ENCODE peak calls at places on chromosomes 7 and 10, in five cellular contexts. One of them, this sample, is unnamed.

GRCh38 chr7:22559829-22560489 is 60.0 kb upstream of the STEAP1B start:
- DNase-seq in mesenchymal stem cell: peak; percentile 86
- DNase-seq in mesendoderm: peak; percentile 93
- DNase-seq in neuronal stem cell: peak; percentile 47
- DNase-seq in IMR-90: peak; percentile 86
- DNase-seq in this sample: peak; percentile 82

GRCh38 chr10:18523025-18523424 is 128.4 kb downstream of the NSUN6 start:
- DNase-seq in mesenchymal stem cell: peak; percentile 1
- DNase-seq in mesendoderm: no peak
- DNase-seq in neuronal stem cell: no peak
- DNase-seq in IMR-90: peak; percentile 22
- DNase-seq in this sample: no peak

GRCh38 chr7:77335581-77335980 is 80.6 kb downstream of the GSAP start:
- DNase-seq in mesenchymal stem cell: no peak
- DNase-seq in mesendoderm: no peak
- DNase-seq in neuronal stem cell: no peak
- DNase-seq in IMR-90: no peak
- DNase-seq in this sample: no peak

GRCh38 chr7:56097700-56098099 is 4.9 kb upstream of the PHKG1 start:
- DNase-seq in mesenchymal stem cell: peak; percentile 30
- DNase-seq in mesendoderm: no peak
- DNase-seq in neuronal stem cell: no peak
- DNase-seq in IMR-90: peak; percentile 89
- DNase-seq in this sample: no peak

GRCh38 chr7:1045038-1045726 is 836 bp downstream of the GPR146 start:
- DNase-seq in mesenchymal stem cell: no peak
- DNase-seq in mesendoderm: no peak
- DNase-seq in neuronal stem cell: no peak
- DNase-seq in IMR-90: no peak
- DNase-seq in this sample: no peak

GRCh38 chr7:143008007-143008901 is 18.7 kb downstream of the OR9A2 start:
- DNase-seq in mesenchymal stem cell: peak; percentile 50
- DNase-seq in mesendoderm: peak; percentile 80
- DNase-seq in neuronal stem cell: peak; percentile 79
- DNase-seq in IMR-90: peak; percentile 41
- DNase-seq in this sample: peak; percentile 86

GRCh38 chr10:44963772-44964633 is 4.4 kb downstream of the RASSF4 start:
- DNase-seq in mesenchymal stem cell: peak; percentile 76
- DNase-seq in mesendoderm: no peak
- DNase-seq in neuronal stem cell: peak; percentile 72
- DNase-seq in IMR-90: no peak
- DNase-seq in this sample: peak; percentile 48

GRCh38 chr10:94780844-94781243 is 18.4 kb downstream of the CYP2C19 start:
- DNase-seq in mesenchymal stem cell: no peak
- DNase-seq in mesendoderm: no peak
- DNase-seq in neuronal stem cell: no peak
- DNase-seq in IMR-90: no peak
- DNase-seq in this sample: no peak

GRCh38 chr10:5033061-5033770 is 29.6 kb upstream of the AKR1C2 start:
- DNase-seq in mesenchymal stem cell: peak; percentile 45
- DNase-seq in mesendoderm: no peak
- DNase-seq in neuronal stem cell: no peak
- DNase-seq in IMR-90: peak; percentile 85
- DNase-seq in this sample: no peak

GRCh38 chr10:96298362-96298761 is 5.9 kb upstream of the DNTT start:
- DNase-seq in mesenchymal stem cell: no peak
- DNase-seq in mesendoderm: no peak
- DNase-seq in neuronal stem cell: no peak
- DNase-seq in IMR-90: no peak
- DNase-seq in this sample: no peak

GRCh38 chr10:34575882-34576281 is 239.2 kb downstream of the PARD3 start:
- DNase-seq in mesenchymal stem cell: peak; percentile 20
- DNase-seq in mesendoderm: no peak
- DNase-seq in neuronal stem cell: no peak
- DNase-seq in IMR-90: peak; percentile 82
- DNase-seq in this sample: no peak

GRCh38 chr10:102673961-102674511 is 29.8 kb downstream of the TRIM8 start:
- DNase-seq in mesenchymal stem cell: peak; percentile 89
- DNase-seq in mesendoderm: peak; percentile 75
- DNase-seq in neuronal stem cell: peak; percentile 57
- DNase-seq in IMR-90: peak; percentile 75
- DNase-seq in this sample: peak; percentile 45

DNA sequence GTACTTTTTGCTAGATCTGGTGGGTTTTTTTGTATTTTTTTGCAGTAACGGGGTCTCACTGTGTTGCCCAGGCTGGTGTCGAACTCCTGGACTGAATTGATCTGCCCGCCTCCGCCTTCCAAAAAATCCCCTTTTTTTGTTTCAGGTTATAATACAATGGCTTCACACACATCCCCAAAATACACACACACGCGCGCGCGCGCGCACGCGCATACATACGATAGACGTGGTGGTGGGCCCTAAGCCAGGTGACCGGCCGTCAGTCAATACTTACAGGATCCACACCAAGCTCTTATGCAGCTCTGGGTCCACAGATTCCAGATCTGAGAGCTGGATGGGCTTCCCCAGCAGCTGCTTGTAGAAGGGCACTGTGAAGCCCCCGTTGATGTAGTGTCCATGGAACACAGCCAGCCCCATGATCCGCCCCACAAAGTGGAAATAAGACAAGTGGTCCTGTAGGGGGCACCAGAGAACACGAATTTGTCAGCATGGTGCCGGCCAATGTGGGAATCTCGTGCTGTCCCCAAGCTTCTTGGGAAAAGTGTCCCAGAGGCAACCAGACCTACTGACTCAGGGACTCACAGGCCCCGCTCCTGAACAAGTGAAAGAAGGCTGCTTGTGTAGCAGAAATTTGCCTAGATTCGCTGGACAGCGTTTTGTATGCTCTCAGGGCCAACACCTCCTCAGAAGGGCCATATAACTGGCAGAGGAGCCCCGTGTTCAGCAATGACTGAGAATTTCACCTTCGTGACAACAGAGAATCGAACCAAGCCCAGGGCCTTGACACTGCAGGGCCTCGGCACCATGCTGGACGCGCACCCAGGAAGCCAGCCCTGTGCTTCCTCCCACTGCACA is 103.6 kb downstream of the SMURF1 start:
- DNase-seq in mesenchymal stem cell: peak; percentile 88
- DNase-seq in mesendoderm: peak; percentile 92
- DNase-seq in neuronal stem cell: peak; percentile 78
- DNase-seq in IMR-90: peak; percentile 86
- DNase-seq in this sample: peak; percentile 87
- H2BK5ac ChIP-seq in mesenchymal stem cell: no peak overlapping the region
- H2BK5ac ChIP-seq in mesendoderm: no peak overlapping the region
- H2BK5ac ChIP-seq in neuronal stem cell: no peak overlapping the region
- H2BK5ac ChIP-seq in IMR-90: peak overlapping the region; percentile 49
- H2BK5ac ChIP-seq in this sample: no peak overlapping the region

GRCh38 chr7:44213872-44214595 is 13.3 kb downstream of the YKT6 start:
- DNase-seq in mesenchymal stem cell: peak; percentile 48
- DNase-seq in mesendoderm: peak; percentile 92
- DNase-seq in neuronal stem cell: peak; percentile 50
- DNase-seq in IMR-90: peak; percentile 41
- DNase-seq in this sample: peak; percentile 81
- H2BK5ac ChIP-seq in mesenchymal stem cell: no peak overlapping the region
- H2BK5ac ChIP-seq in mesendoderm: no peak overlapping the region
- H2BK5ac ChIP-seq in neuronal stem cell: no peak overlapping the region
- H2BK5ac ChIP-seq in IMR-90: no peak overlapping the region
- H2BK5ac ChIP-seq in this sample: no peak overlapping the region

GRCh38 chr7:114297121-114297520 is 117.5 kb upstream of the FOXP2 start:
- DNase-seq in mesenchymal stem cell: no peak
- DNase-seq in mesendoderm: no peak
- DNase-seq in neuronal stem cell: no peak
- DNase-seq in IMR-90: no peak
- DNase-seq in this sample: no peak
- H2BK5ac ChIP-seq in mesenchymal stem cell: no peak overlapping the region
- H2BK5ac ChIP-seq in mesendoderm: no peak overlapping the region
- H2BK5ac ChIP-seq in neuronal stem cell: no peak overlapping the region
- H2BK5ac ChIP-seq in IMR-90: no peak overlapping the region
- H2BK5ac ChIP-seq in this sample: no peak overlapping the region

GRCh38 chr7:7798510-7798909 is 80.1 kb upstream of the RPA3 start:
- DNase-seq in mesenchymal stem cell: no peak
- DNase-seq in mesendoderm: peak; percentile 25
- DNase-seq in neuronal stem cell: no peak
- DNase-seq in IMR-90: no peak
- DNase-seq in this sample: no peak
- H2BK5ac ChIP-seq in mesenchymal stem cell: no peak overlapping the region
- H2BK5ac ChIP-seq in mesendoderm: no peak overlapping the region
- H2BK5ac ChIP-seq in neuronal stem cell: no peak overlapping the region
- H2BK5ac ChIP-seq in IMR-90: no peak overlapping the region
- H2BK5ac ChIP-seq in this sample: no peak overlapping the region

DNA sequence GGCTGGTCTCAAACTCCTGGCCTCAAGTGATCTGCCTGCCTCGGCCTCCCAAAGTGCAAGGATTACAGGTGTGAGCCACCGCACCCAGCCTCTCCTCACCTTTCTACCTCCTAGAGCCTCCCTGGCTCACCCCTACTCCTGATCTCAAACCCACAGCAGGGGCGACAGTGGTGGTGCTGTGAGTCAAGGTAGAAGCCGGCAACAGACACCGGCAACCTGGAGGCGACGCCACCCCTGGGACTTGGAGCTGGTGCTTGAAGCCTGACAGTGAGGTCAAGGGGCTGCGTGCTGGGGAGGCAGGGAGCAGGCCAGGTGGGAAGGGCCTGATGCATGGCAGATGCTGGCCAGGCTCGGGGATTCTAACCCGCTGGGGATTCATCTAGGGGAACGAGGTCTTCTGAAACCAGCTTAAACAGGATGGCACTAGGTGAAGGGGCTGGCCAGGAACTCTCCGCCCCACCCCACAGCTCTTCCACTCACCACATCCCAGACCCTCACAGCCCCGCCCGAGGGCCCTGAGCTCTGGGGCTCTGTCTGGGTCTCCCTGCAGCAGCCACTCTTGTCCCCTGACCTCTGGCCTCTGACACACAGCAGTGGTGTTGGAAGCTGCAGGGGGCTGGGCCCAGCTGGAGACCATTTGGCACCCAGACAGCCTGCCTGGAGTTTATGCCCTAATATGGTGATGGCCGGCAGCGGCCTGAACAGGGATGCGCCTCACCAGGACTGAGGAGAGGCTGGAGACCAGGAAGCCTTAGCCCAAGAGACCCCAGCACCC is 16.4 kb downstream of the KCNH2 start:
- DNase-seq in mesenchymal stem cell: peak; percentile 35
- DNase-seq in mesendoderm: no peak
- DNase-seq in neuronal stem cell: no peak
- DNase-seq in IMR-90: peak; percentile 47
- DNase-seq in this sample: no peak
- H2BK5ac ChIP-seq in mesenchymal stem cell: no peak overlapping the region
- H2BK5ac ChIP-seq in mesendoderm: no peak overlapping the region
- H2BK5ac ChIP-seq in neuronal stem cell: no peak overlapping the region
- H2BK5ac ChIP-seq in IMR-90: no peak overlapping the region
- H2BK5ac ChIP-seq in this sample: no peak overlapping the region

DNA sequence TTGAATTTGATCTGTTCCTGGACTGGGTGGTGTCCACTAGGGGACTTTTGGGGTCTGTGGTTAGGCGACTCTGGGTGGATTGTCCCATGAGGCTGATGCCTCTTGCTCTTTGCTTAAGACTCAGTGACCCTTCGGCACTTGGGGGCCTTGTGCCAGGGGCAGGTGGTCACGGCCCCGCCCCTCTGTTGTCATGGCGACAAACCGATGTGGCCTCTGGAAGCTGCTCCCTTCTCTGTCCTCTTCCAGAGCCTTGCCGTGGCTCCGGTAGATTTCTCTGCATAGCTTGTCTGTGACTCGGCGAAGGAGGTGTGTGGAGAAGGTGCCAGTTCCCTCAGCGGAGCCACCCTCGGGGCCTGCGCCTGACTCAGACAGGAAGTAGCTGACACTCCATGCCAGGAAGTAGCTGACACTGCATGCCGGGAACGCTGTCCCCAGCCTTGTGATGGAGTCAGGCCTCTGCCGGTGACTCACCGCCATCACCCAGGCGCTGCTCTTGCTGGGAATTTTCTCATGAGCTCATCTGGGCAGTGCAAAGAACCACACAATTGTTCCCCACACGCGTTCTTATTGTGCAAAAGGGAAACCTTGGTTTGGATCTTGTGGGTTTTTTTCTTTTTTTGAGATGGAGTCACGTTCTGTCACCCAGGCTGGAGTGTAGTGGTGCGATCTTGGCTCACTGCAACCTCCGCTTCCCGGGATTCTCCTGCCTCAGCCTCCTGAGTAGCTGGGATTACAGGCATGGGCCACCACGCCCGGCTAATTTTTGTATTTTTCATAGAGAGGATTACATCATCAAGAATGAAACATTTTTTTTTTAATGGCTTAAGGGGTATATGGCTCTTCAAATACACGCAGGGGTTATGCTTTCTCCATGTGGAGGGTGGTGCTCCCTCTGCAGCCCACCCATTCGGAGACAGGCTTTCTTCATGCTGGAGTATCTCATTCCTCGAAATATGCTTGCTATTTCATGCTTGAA is 72.6 kb downstream of the PFKFB3 start:
- DNase-seq in mesenchymal stem cell: peak; percentile 100
- DNase-seq in mesendoderm: peak; percentile 98
- DNase-seq in neuronal stem cell: peak; percentile 17
- DNase-seq in IMR-90: peak; percentile 99
- DNase-seq in this sample: peak; percentile 80
- H2BK5ac ChIP-seq in mesenchymal stem cell: peak overlapping the region; percentile 10
- H2BK5ac ChIP-seq in mesendoderm: no peak overlapping the region
- H2BK5ac ChIP-seq in neuronal stem cell: no peak overlapping the region
- H2BK5ac ChIP-seq in IMR-90: peak overlapping the region; percentile 85
- H2BK5ac ChIP-seq in this sample: no peak overlapping the region